ENCODE peak calls at places on chromosomes 13 and 19, in six cellular contexts. F, Q, P, G, S and O are unnamed samples.

GRCh38 chr13:93687261-93687660 is 460.7 kb downstream of the GPC6 start:
- DNase-seq in S (no peak), F (no peak), Q (no peak), G (no peak), P (no peak), O (no peak)

GRCh38 chr13:72383646-72384045 is 343.8 kb downstream of the MZT1 start:
- DNase-seq in S (no peak), P (no peak), F (no peak), G (no peak), Q (no peak), O (no peak)

GRCh38 chr13:102839462-102839861 is 6.4 kb upstream of the ERCC5 start:
- DNase-seq in G (no peak), P (no peak), S (no peak), F (no peak), Q (no peak), O (no peak)

GRCh38 chr19:43651758-43652545 is 12.3 kb upstream of the CADM4 start:
- DNase-seq in S (peak; percentile 39), F (no peak), P (peak; percentile 64), G (peak; percentile 60), Q (peak; percentile 76), O (peak; percentile 62)

GRCh38 chr19:14147797-14148605 is 11.6 kb upstream of the ASF1B start:
- DNase-seq in Q (peak; percentile 74), G (peak; percentile 77), F (no peak), P (peak; percentile 90), S (peak; percentile 75), O (peak; percentile 74)

GRCh38 chr13:65940720-65941119 is 1289.4 kb downstream of the PCDH9 start:
- DNase-seq in S (no peak), F (no peak), Q (no peak), P (no peak), G (no peak), O (no peak)

GRCh38 chr13:103275708-103276107 is 209.5 kb upstream of the SLC10A2 start:
- DNase-seq in S (no peak), F (no peak), Q (no peak), P (no peak), G (no peak), O (no peak)

GRCh38 chr13:69720278-69720983 is 387.2 kb upstream of the ATXN8OS start:
- DNase-seq in F (no peak), Q (no peak), P (no peak), S (no peak), G (no peak), O (no peak)

GRCh38 chr13:21333186-21333585 is 125.9 kb downstream of the ZDHHC20 start:
- DNase-seq in P (no peak), S (no peak), Q (no peak), G (peak; percentile 5), F (no peak), O (no peak)

GRCh38 chr13:99086869-99087129 is 108.9 kb upstream of the DOCK9 start:
- DNase-seq in G (peak; percentile 76), S (peak; percentile 63), Q (no peak), F (peak; percentile 85), P (no peak), O (no peak)

GRCh38 chr19:17333611-17334413 is 843 bp downstream of the ANO8 start:
- DNase-seq in Q (no peak), P (no peak), F (no peak), S (peak; percentile 81), G (peak; percentile 74), O (peak; percentile 68)

GRCh38 chr13:21074601-21075302 is 13.4 kb upstream of the LATS2 start:
- DNase-seq in G (peak; percentile 61), F (peak; percentile 38), P (no peak), Q (no peak), S (peak; percentile 63), O (no peak)

GRCh38 chr19:41112728-41113290 is 1.4 kb upstream of the CYP2F1 start:
- DNase-seq in P (no peak), G (peak; percentile 27), Q (no peak), S (no peak), F (no peak), O (no peak)

GRCh38 chr13:103140001-103140671 is 73.9 kb upstream of the SLC10A2 start:
- DNase-seq in P (peak; percentile 5), S (no peak), G (no peak), F (no peak), Q (peak; percentile 25), O (peak; percentile 52)

GRCh38 chr19:10687518-10688288 is 13.5 kb upstream of the QTRT1 start:
- DNase-seq in Q (no peak), S (no peak), F (no peak), G (no peak), P (no peak), O (no peak)

GRCh38 chr19:7552781-7553180 is 17.3 kb downstream of the PNPLA6 start:
- DNase-seq in G (no peak), F (no peak), Q (no peak), S (no peak), P (no peak), O (no peak)

GRCh38 chr19:2210206-2210605 is 25.9 kb downstream of the PLEKHJ1 start:
- DNase-seq in P (no peak), S (no peak), G (no peak), Q (no peak), F (no peak), O (no peak)

GRCh38 chr19:49946415-49946814 is 14.6 kb downstream of the SIGLEC11 start:
- DNase-seq in P (no peak), G (no peak), S (no peak), F (no peak), Q (no peak), O (no peak)

GRCh38 chr13:43132911-43133310 is 109.5 kb downstream of the DNAJC15 start:
- DNase-seq in Q (no peak), G (no peak), P (no peak), S (no peak), F (no peak), O (no peak)

GRCh38 chr19:35856546-35857149 is at the start of gene KIRREL2:
- DNase-seq in G (peak; percentile 57), S (peak; percentile 62), F (no peak), Q (no peak), P (peak; percentile 48), O (peak; percentile 46)

GRCh38 chr13:100235311-100235901 is 146.5 kb downstream of the PCCA start:
- DNase-seq in P (peak; percentile 12), G (no peak), F (no peak), Q (peak; percentile 40), S (peak; percentile 22), O (peak; percentile 41)

GRCh38 chr19:10667867-10668266 is 13.7 kb downstream of the ILF3 start:
- DNase-seq in S (no peak), G (no peak), F (no peak), Q (no peak), P (no peak), O (no peak)

GRCh38 chr13:79621902-79622301 is 140.9 kb downstream of the NDFIP2 start:
- DNase-seq in G (no peak), P (no peak), Q (no peak), S (no peak), F (no peak), O (no peak)

GRCh38 chr13:53238241-53238640 is 209.6 kb downstream of the OLFM4 start:
- DNase-seq in G (no peak), F (no peak), S (no peak), Q (no peak), P (no peak), O (no peak)

GRCh38 chr13:41500501-41500900 is 43.2 kb downstream of the RGCC start:
- DNase-seq in F (peak; percentile 36), P (no peak), S (peak; percentile 43), G (peak; percentile 62), Q (no peak), O (no peak)

GRCh38 chr13:106570354-106570822 is 2.5 kb upstream of the ARGLU1 start:
- DNase-seq in G (peak; percentile 62), F (no peak), S (peak; percentile 20), Q (peak; percentile 8), P (no peak), O (no peak)

GRCh38 chr19:33767898-33768413 is 28.7 kb upstream of the KCTD15 start:
- DNase-seq in Q (peak; percentile 49), S (peak; percentile 21), F (no peak), P (peak; percentile 54), G (no peak), O (no peak)

GRCh38 chr19:13847033-13847899 is 29.7 kb upstream of the NANOS3 start:
- DNase-seq in P (peak; percentile 86), G (peak; percentile 83), F (peak; percentile 98), S (peak; percentile 94), Q (peak; percentile 77), O (peak; percentile 79)

GRCh38 chr13:98986226-98986846 is 8.5 kb upstream of the DOCK9 start:
- DNase-seq in Q (no peak), G (no peak), S (no peak), P (no peak), F (no peak), O (no peak)

GRCh38 chr13:113862766-113863510 is 938 bp downstream of the GAS6 start:
- DNase-seq in G (no peak), F (no peak), S (peak; percentile 23), Q (peak; percentile 17), P (peak; percentile 30), O (peak; percentile 74)

GRCh38 chr13:110495376-110495775 is 66.1 kb downstream of the RAB20 start:
- DNase-seq in P (no peak), G (no peak), F (no peak), S (no peak), Q (no peak), O (no peak)

GRCh38 chr19:49710372-49710951 is 19.5 kb downstream of the CPT1C start:
- DNase-seq in P (peak; percentile 29), S (no peak), Q (no peak), G (no peak), F (no peak), O (peak; percentile 4)

GRCh38 chr13:97932006-97932405 is 21.5 kb upstream of the IPO5 start:
- DNase-seq in Q (no peak), S (no peak), F (no peak), G (no peak), P (no peak), O (no peak)

GRCh38 chr13:105278797-105279425 is 1256.6 kb downstream of the EFNB2 start:
- DNase-seq in S (no peak), P (no peak), G (no peak), Q (no peak), F (no peak), O (no peak)

GRCh38 chr13:94351292-94352000 is 128.0 kb downstream of the DCT start:
- DNase-seq in F (no peak), S (no peak), Q (no peak), G (no peak), P (no peak), O (no peak)

GRCh38 chr13:48161530-48162179 is 66.8 kb upstream of the MED4 start:
- DNase-seq in P (no peak), S (no peak), G (no peak), F (no peak), Q (no peak), O (no peak)